ENCODE peak calls at places on chromosomes 12 and 14, in eight cellular contexts. One of them, this sample, is unnamed.

GRCh38 chr12:110354172-110354780 is 49.2 kb downstream of the ANAPC7 start:
- DNase-seq in NCI-H1436: no peak
- DNase-seq in keratinocyte: no peak
- DNase-seq in stimulated activated effector memory CD8-positive, alpha-beta T cell treated with anti-CD3 and anti-CD28 coated beads, Interleukin-12 subunit alpha, Interleukin-12 subunit beta, amount 100 ng/mL, for 72 hours: no peak
- DNase-seq in cardiac fibroblast: peak; percentile 54
- DNase-seq in T follicular helper cell: no peak
- DNase-seq in GM12878: no peak
- DNase-seq in ecto neural progenitor cell: no peak
- DNase-seq in this sample: no peak

GRCh38 chr14:79740043-79740442 is 471.3 kb downstream of the DIO2 start:
- DNase-seq in cardiac fibroblast: no peak
- DNase-seq in NCI-H1436: no peak
- DNase-seq in keratinocyte: no peak
- DNase-seq in stimulated activated effector memory CD8-positive, alpha-beta T cell treated with anti-CD3 and anti-CD28 coated beads, Interleukin-12 subunit alpha, Interleukin-12 subunit beta, amount 100 ng/mL, for 72 hours: no peak
- DNase-seq in T follicular helper cell: no peak
- DNase-seq in GM12878: no peak
- DNase-seq in ecto neural progenitor cell: no peak
- DNase-seq in this sample: no peak

GRCh38 chr14:71675902-71676291 is 256.3 kb upstream of the RGS6 start:
- DNase-seq in ecto neural progenitor cell: no peak
- DNase-seq in cardiac fibroblast: no peak
- DNase-seq in T follicular helper cell: no peak
- DNase-seq in stimulated activated effector memory CD8-positive, alpha-beta T cell treated with anti-CD3 and anti-CD28 coated beads, Interleukin-12 subunit alpha, Interleukin-12 subunit beta, amount 100 ng/mL, for 72 hours: no peak
- DNase-seq in GM12878: no peak
- DNase-seq in NCI-H1436: no peak
- DNase-seq in keratinocyte: peak; percentile 41
- DNase-seq in this sample: no peak

GRCh38 chr12:25811656-25812126 is 146.8 kb upstream of the RASSF8 start:
- DNase-seq in ecto neural progenitor cell: no peak
- DNase-seq in cardiac fibroblast: peak; percentile 35
- DNase-seq in GM12878: peak; percentile 52
- DNase-seq in stimulated activated effector memory CD8-positive, alpha-beta T cell treated with anti-CD3 and anti-CD28 coated beads, Interleukin-12 subunit alpha, Interleukin-12 subunit beta, amount 100 ng/mL, for 72 hours: no peak
- DNase-seq in keratinocyte: no peak
- DNase-seq in T follicular helper cell: no peak
- DNase-seq in NCI-H1436: no peak
- DNase-seq in this sample: no peak

GRCh38 chr12:105761075-105761474 is 377.7 kb downstream of the NUAK1 start:
- DNase-seq in stimulated activated effector memory CD8-positive, alpha-beta T cell treated with anti-CD3 and anti-CD28 coated beads, Interleukin-12 subunit alpha, Interleukin-12 subunit beta, amount 100 ng/mL, for 72 hours: no peak
- DNase-seq in keratinocyte: no peak
- DNase-seq in ecto neural progenitor cell: no peak
- DNase-seq in cardiac fibroblast: peak; percentile 51
- DNase-seq in GM12878: no peak
- DNase-seq in NCI-H1436: no peak
- DNase-seq in T follicular helper cell: no peak
- DNase-seq in this sample: no peak

GRCh38 chr12:48630346-48630745 is 51.7 kb downstream of the KANSL2 start:
- DNase-seq in ecto neural progenitor cell: no peak
- DNase-seq in stimulated activated effector memory CD8-positive, alpha-beta T cell treated with anti-CD3 and anti-CD28 coated beads, Interleukin-12 subunit alpha, Interleukin-12 subunit beta, amount 100 ng/mL, for 72 hours: no peak
- DNase-seq in NCI-H1436: no peak
- DNase-seq in T follicular helper cell: no peak
- DNase-seq in keratinocyte: no peak
- DNase-seq in cardiac fibroblast: no peak
- DNase-seq in GM12878: no peak
- DNase-seq in this sample: no peak

GRCh38 chr14:103696466-103697071 is 18.7 kb downstream of the XRCC3 start:
- DNase-seq in cardiac fibroblast: peak; percentile 51
- DNase-seq in ecto neural progenitor cell: no peak
- DNase-seq in stimulated activated effector memory CD8-positive, alpha-beta T cell treated with anti-CD3 and anti-CD28 coated beads, Interleukin-12 subunit alpha, Interleukin-12 subunit beta, amount 100 ng/mL, for 72 hours: no peak
- DNase-seq in keratinocyte: no peak
- DNase-seq in GM12878: no peak
- DNase-seq in NCI-H1436: no peak
- DNase-seq in T follicular helper cell: no peak
- DNase-seq in this sample: peak; percentile 74

GRCh38 chr14:103088921-103089320 is 4.9 kb downstream of the LBHD2 start:
- DNase-seq in ecto neural progenitor cell: no peak
- DNase-seq in cardiac fibroblast: no peak
- DNase-seq in T follicular helper cell: no peak
- DNase-seq in stimulated activated effector memory CD8-positive, alpha-beta T cell treated with anti-CD3 and anti-CD28 coated beads, Interleukin-12 subunit alpha, Interleukin-12 subunit beta, amount 100 ng/mL, for 72 hours: no peak
- DNase-seq in GM12878: no peak
- DNase-seq in NCI-H1436: no peak
- DNase-seq in keratinocyte: no peak
- DNase-seq in this sample: no peak

GRCh38 chr12:54603173-54603814 is 14.8 kb upstream of the PPP1R1A start:
- DNase-seq in stimulated activated effector memory CD8-positive, alpha-beta T cell treated with anti-CD3 and anti-CD28 coated beads, Interleukin-12 subunit alpha, Interleukin-12 subunit beta, amount 100 ng/mL, for 72 hours: peak; percentile 75
- DNase-seq in T follicular helper cell: peak; percentile 38
- DNase-seq in ecto neural progenitor cell: peak; percentile 58
- DNase-seq in cardiac fibroblast: peak; percentile 79
- DNase-seq in GM12878: peak; percentile 21
- DNase-seq in NCI-H1436: peak; percentile 12
- DNase-seq in keratinocyte: peak; percentile 19
- DNase-seq in this sample: peak; percentile 79

GRCh38 chr12:4763549-4763948 is 43.3 kb downstream of the GALNT8 start:
- DNase-seq in keratinocyte: no peak
- DNase-seq in cardiac fibroblast: no peak
- DNase-seq in T follicular helper cell: no peak
- DNase-seq in ecto neural progenitor cell: peak; percentile 94
- DNase-seq in stimulated activated effector memory CD8-positive, alpha-beta T cell treated with anti-CD3 and anti-CD28 coated beads, Interleukin-12 subunit alpha, Interleukin-12 subunit beta, amount 100 ng/mL, for 72 hours: peak; percentile 28
- DNase-seq in NCI-H1436: peak; percentile 86
- DNase-seq in GM12878: no peak
- DNase-seq in this sample: no peak

GRCh38 chr12:50275545-50275944 is 7.8 kb downstream of the LIMA1 start:
- DNase-seq in ecto neural progenitor cell: no peak
- DNase-seq in NCI-H1436: no peak
- DNase-seq in cardiac fibroblast: peak; percentile 46
- DNase-seq in stimulated activated effector memory CD8-positive, alpha-beta T cell treated with anti-CD3 and anti-CD28 coated beads, Interleukin-12 subunit alpha, Interleukin-12 subunit beta, amount 100 ng/mL, for 72 hours: no peak
- DNase-seq in keratinocyte: no peak
- DNase-seq in GM12878: no peak
- DNase-seq in T follicular helper cell: no peak
- DNase-seq in this sample: no peak

GRCh38 chr12:55704824-55705780 is 2.6 kb downstream of the ITGA7 start:
- DNase-seq in GM12878: no peak
- DNase-seq in cardiac fibroblast: no peak
- DNase-seq in T follicular helper cell: no peak
- DNase-seq in ecto neural progenitor cell: no peak
- DNase-seq in keratinocyte: no peak
- DNase-seq in stimulated activated effector memory CD8-positive, alpha-beta T cell treated with anti-CD3 and anti-CD28 coated beads, Interleukin-12 subunit alpha, Interleukin-12 subunit beta, amount 100 ng/mL, for 72 hours: no peak
- DNase-seq in NCI-H1436: no peak
- DNase-seq in this sample: peak; percentile 37

GRCh38 chr12:46371718-46372130 is 849 bp downstream of the SLC38A2 start:
- DNase-seq in stimulated activated effector memory CD8-positive, alpha-beta T cell treated with anti-CD3 and anti-CD28 coated beads, Interleukin-12 subunit alpha, Interleukin-12 subunit beta, amount 100 ng/mL, for 72 hours: no peak
- DNase-seq in keratinocyte: no peak
- DNase-seq in ecto neural progenitor cell: no peak
- DNase-seq in NCI-H1436: peak; percentile 41
- DNase-seq in GM12878: no peak
- DNase-seq in cardiac fibroblast: no peak
- DNase-seq in T follicular helper cell: no peak
- DNase-seq in this sample: peak; percentile 94